ENCODE peak calls at places on chromosomes 11 and 22, in nine cellular contexts. G is activated CD8-positive, alpha-beta T cell treated with anti-CD3 and anti-CD28 coated beads for 36 hours; L is stomach; P is lower leg skin; I is upper lobe of right lung; S is mucosa of descending colon; R is coronary artery; O is left ventricle myocardium inferior; D is heart left ventricle. T is an unnamed sample.

GRCh38 chr11:47220401-47220821 is 5.6 kb downstream of the DDB2 start:
- DNase-seq in G (no peak), O (no peak), P (no peak), L (no peak), D (no peak), I (no peak), R (no peak), S (no peak), T (no peak)

GRCh38 chr11:57378166-57378565 is 2.8 kb downstream of the PRG3 start:
- DNase-seq in S (no peak), R (no peak), P (no peak), L (no peak), O (no peak), D (no peak), G (no peak), I (no peak), T (no peak)

GRCh38 chr22:23071163-23072034 is 1.1 kb downstream of the GNAZ start:
- DNase-seq in O (peak; percentile 13), S (peak; percentile 28), P (peak; percentile 87), R (no peak), I (peak; percentile 58), G (no peak), D (no peak), L (no peak), T (no peak)

GRCh38 chr11:1391165-1392010 is 1.7 kb downstream of the BRSK2 start:
- DNase-seq in S (no peak), D (no peak), R (no peak), L (no peak), O (no peak), G (no peak), P (no peak), I (no peak), T (no peak)

GRCh38 chr11:14612624-14613023 is 31.0 kb upstream of the PDE3B start:
- DNase-seq in I (no peak), G (no peak), O (no peak), S (no peak), D (no peak), L (no peak), R (no peak), P (no peak), T (no peak)

GRCh38 chr11:94781822-94782221 is 13.7 kb downstream of the AMOTL1 start:
- DNase-seq in L (no peak), S (no peak), G (no peak), P (no peak), O (no peak), D (no peak), I (no peak), R (no peak), T (no peak)

GRCh38 chr11:89293966-89294679 is 116.4 kb downstream of the TYR start:
- DNase-seq in R (no peak), S (no peak), L (no peak), D (no peak), I (peak; percentile 43), G (no peak), O (peak; percentile 11), P (no peak), T (no peak)

GRCh38 chr22:22168190-22168940 is 76.2 kb upstream of the VPREB1 start:
- DNase-seq in L (no peak), O (no peak), G (peak; percentile 16), I (no peak), P (no peak), R (no peak), S (no peak), D (no peak), T (peak; percentile 60)

GRCh38 chr11:62432695-62433094 is 13.9 kb downstream of the SCGB1A1 start:
- DNase-seq in S (no peak), O (no peak), G (no peak), I (no peak), R (no peak), D (no peak), L (no peak), P (no peak), T (no peak)

GRCh38 chr11:69022268-69022667 is 9.2 kb upstream of the MRGPRF start:
- DNase-seq in G (no peak), D (no peak), L (no peak), R (no peak), P (no peak), I (no peak), S (no peak), O (no peak), T (no peak)

GRCh38 chr11:43282607-43283440 is 29.0 kb upstream of the API5 start:
- DNase-seq in R (no peak), G (peak; percentile 58), P (peak; percentile 87), I (peak; percentile 67), L (no peak), S (peak; percentile 33), D (no peak), O (peak; percentile 25), T (peak; percentile 61)

GRCh38 chr11:1131033-1131911 is 26.5 kb upstream of the MUC5AC start:
- DNase-seq in R (peak; percentile 67), L (peak; percentile 20), D (no peak), G (no peak), S (no peak), I (no peak), P (peak; percentile 78), O (no peak), T (no peak)

GRCh38 chr22:38314992-38315800 is 2.0 kb downstream of the CSNK1E start:
- DNase-seq in P (peak; percentile 90), G (peak; percentile 16), I (no peak), D (no peak), L (peak; percentile 36), R (no peak), O (no peak), S (peak; percentile 55), T (no peak)

GRCh38 chr11:118565062-118565461 is 669 bp downstream of the IFT46 start:
- DNase-seq in L (no peak), I (no peak), D (peak; percentile 30), S (no peak), G (no peak), P (no peak), O (peak; percentile 26), R (peak; percentile 75), T (no peak)

GRCh38 chr11:65851083-65851579 is 6.8 kb downstream of the CFL1 start:
- DNase-seq in R (no peak), S (no peak), G (peak; percentile 44), D (no peak), P (no peak), O (no peak), L (no peak), I (no peak), T (peak; percentile 55)

GRCh38 chr11:61555051-61555969 is 25.6 kb downstream of the SYT7 start:
- DNase-seq in P (no peak), R (no peak), S (no peak), I (no peak), D (no peak), O (no peak), L (no peak), G (no peak), T (no peak)

GRCh38 chr22:28000361-28000760 is 81.3 kb upstream of the PITPNB start:
- DNase-seq in L (no peak), S (no peak), G (no peak), O (no peak), I (no peak), D (no peak), R (no peak), P (no peak), T (no peak)

GRCh38 chr11:65421204-65422103 is 1.1 kb upstream of the NEAT1 start:
- DNase-seq in D (peak; percentile 90), I (peak; percentile 94), S (peak; percentile 90), O (peak; percentile 92), R (peak; percentile 100), G (peak; percentile 97), L (peak; percentile 94), P (peak; percentile 99), T (peak; percentile 59)

GRCh38 chr11:72609045-72609444 is 65.2 kb downstream of the PDE2A start:
- DNase-seq in P (no peak), L (no peak), R (no peak), S (no peak), G (peak; percentile 28), D (no peak), I (no peak), O (no peak), T (no peak)

GRCh38 chr22:46578824-46579561 is 41.2 kb upstream of the GRAMD4 start:
- DNase-seq in R (no peak), G (no peak), O (peak; percentile 71), I (peak; percentile 81), S (peak; percentile 72), P (no peak), D (peak; percentile 73), L (peak; percentile 57), T (no peak)

GRCh38 chr11:114259124-114259526 is 37.1 kb upstream of the NNMT start:
- DNase-seq in P (peak; percentile 95), R (no peak), I (peak; percentile 70), D (no peak), L (no peak), G (no peak), O (peak; percentile 66), S (no peak), T (peak; percentile 12)

GRCh38 chr11:60831143-60831500 is 10.8 kb upstream of the CCDC86 start:
- DNase-seq in P (peak; percentile 96), S (peak; percentile 90), O (peak; percentile 83), L (peak; percentile 91), G (peak; percentile 90), D (peak; percentile 85), I (peak; percentile 91), R (peak; percentile 81), T (peak; percentile 85)

GRCh38 chr11:128448487-128448886 is 138.9 kb downstream of the ETS1 start:
- DNase-seq in L (peak; percentile 76), S (peak; percentile 81), O (no peak), P (peak; percentile 84), D (no peak), I (no peak), R (no peak), G (no peak), T (no peak)
- TF ChIP-seq CTCF in L (no peak), S (no peak), O (no peak), P (no peak), D (no peak), I (no peak), R (no peak), G (no peak), T (no peak)

GRCh38 chr11:86676533-86677154 is 4.2 kb upstream of the ME3 start:
- DNase-seq in O (no peak), P (no peak), G (no peak), L (no peak), S (peak; percentile 34), R (no peak), D (no peak), I (no peak), T (peak; percentile 24)
- TF ChIP-seq CTCF in O (peak; percentile 26), P (no peak), G (no peak), L (no peak), S (no peak), R (no peak), D (no peak), I (peak; percentile 33), T (peak; percentile 10)

DNA sequence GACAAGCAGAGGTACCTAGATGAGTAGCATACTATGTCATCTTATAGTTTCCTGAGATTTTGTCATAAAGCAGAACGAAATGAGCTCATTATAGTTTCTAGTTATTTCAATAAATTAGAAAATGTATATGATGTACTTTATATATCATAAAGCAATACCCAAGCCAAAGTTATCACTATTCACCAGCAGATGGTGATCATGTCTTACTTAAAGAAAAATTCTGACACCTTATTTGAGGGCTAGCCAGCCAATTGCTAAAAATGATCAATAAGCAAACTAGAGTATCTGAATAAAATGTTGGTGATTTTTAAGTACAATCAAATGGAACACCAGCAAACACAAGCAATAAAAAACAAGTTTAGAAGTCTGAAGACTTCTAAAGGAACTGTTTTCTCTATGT is 44.1 kb downstream of the RSF1 start:
- DNase-seq in D (no peak), O (no peak), P (no peak), I (no peak), G (no peak), S (no peak), L (no peak), R (no peak), T (peak; percentile 30)
- TF ChIP-seq CTCF in D (peak; percentile 16), O (peak; percentile 35), P (no peak), I (peak; percentile 35), G (peak; percentile 55), S (no peak), L (no peak), R (no peak), T (no peak)

GRCh38 chr11:122293298-122294023 is 177.4 kb upstream of the BLID start:
- DNase-seq in R (no peak), I (no peak), P (no peak), O (no peak), S (no peak), D (no peak), G (no peak), L (no peak), T (no peak)
- TF ChIP-seq CTCF in R (no peak), I (peak; percentile 29), P (no peak), O (peak; percentile 64), S (no peak), D (no peak), G (no peak), L (no peak), T (no peak)

T was measured in GM13976.